ENCODE peak calls at places on chromosomes 12 and 14, in six cellular contexts. O, H, B, F, T and D are unnamed samples. For H3K79me2, the result is how much of the 10 kb centered on the place peaks cover.

GRCh38 chr12:65125247-65125646 is 4.1 kb upstream of the WIF1 start:
- DNase-seq in O (no peak), H (no peak), B (no peak), F (no peak), T (no peak), D (no peak)

GRCh38 chr14:67170706-67171105 is 18.5 kb upstream of the GARIN2 start:
- DNase-seq in O (no peak), H (no peak), B (no peak), F (no peak), T (no peak), D (no peak)

GRCh38 chr12:100382327-100382726 is 25.5 kb downstream of the SLC17A8 start:
- DNase-seq in O (no peak), H (no peak), B (no peak), F (no peak), T (peak), D (no peak)

GRCh38 chr12:124599074-124599999 is 31.9 kb upstream of the NCOR2 start:
- DNase-seq in O (no peak), H (no peak), B (no peak), F (no peak), T (peak), D (no peak)

GRCh38 chr12:119565404-119565803 is 28.2 kb upstream of the TMEM233 start:
- DNase-seq in O (no peak), H (no peak), B (no peak), F (no peak), T (no peak), D (no peak)

GRCh38 chr12:52151859-52152783 is 39.7 kb downstream of the KRT80 start:
- DNase-seq in O (peak), H (peak), B (no peak), F (peak), T (peak), D (peak)

GRCh38 chr12:67358686-67359374 is 89.7 kb downstream of the CAND1 start:
- DNase-seq in O (no peak), H (no peak), B (no peak), F (no peak), T (peak), D (no peak)

GRCh38 chr12:30782316-30783173 is 27.8 kb upstream of the CAPRIN2 start:
- DNase-seq in O (no peak), H (no peak), B (no peak), F (no peak), T (no peak), D (no peak)

GRCh38 chr14:57816568-57817284 is 49.2 kb downstream of the SLC35F4 start:
- DNase-seq in O (no peak), H (no peak), B (peak), F (no peak), T (peak), D (no peak)

GRCh38 chr12:71141270-71141948 is 16.4 kb downstream of the TSPAN8 start:
- DNase-seq in O (no peak), H (no peak), B (no peak), F (no peak), T (no peak), D (no peak)

GRCh38 chr12:26345471-26346003 is 150.2 kb downstream of the SSPN start:
- DNase-seq in O (no peak), H (no peak), B (no peak), F (no peak), T (no peak), D (no peak)

GRCh38 chr12:56293785-56294184 is 6.3 kb downstream of the CS start:
- DNase-seq in O (no peak), H (no peak), B (no peak), F (no peak), T (no peak), D (no peak)
- H3K79me2 ChIP-seq in O (under half), H (half or more), B (half or more), F (half or more), T (half or more), D (half or more)

GRCh38 chr12:108477881-108478259 is 37.2 kb upstream of the FICD start:
- DNase-seq in O (no peak), H (no peak), B (no peak), F (no peak), T (no peak), D (no peak)
- H3K27ac ChIP-seq in O (no peak), H (peak), B (no peak), F (no peak), T (no peak), D (no peak)

GRCh38 chr14:91374897-91375747 is 42.5 kb downstream of the CCDC88C start:
- DNase-seq in O (no peak), H (no peak), B (no peak), F (peak), T (no peak), D (peak)
- H3K79me2 ChIP-seq in O (under half), H (under half), B (under half), F (half or more), T (under half), D (half or more)

DNA sequence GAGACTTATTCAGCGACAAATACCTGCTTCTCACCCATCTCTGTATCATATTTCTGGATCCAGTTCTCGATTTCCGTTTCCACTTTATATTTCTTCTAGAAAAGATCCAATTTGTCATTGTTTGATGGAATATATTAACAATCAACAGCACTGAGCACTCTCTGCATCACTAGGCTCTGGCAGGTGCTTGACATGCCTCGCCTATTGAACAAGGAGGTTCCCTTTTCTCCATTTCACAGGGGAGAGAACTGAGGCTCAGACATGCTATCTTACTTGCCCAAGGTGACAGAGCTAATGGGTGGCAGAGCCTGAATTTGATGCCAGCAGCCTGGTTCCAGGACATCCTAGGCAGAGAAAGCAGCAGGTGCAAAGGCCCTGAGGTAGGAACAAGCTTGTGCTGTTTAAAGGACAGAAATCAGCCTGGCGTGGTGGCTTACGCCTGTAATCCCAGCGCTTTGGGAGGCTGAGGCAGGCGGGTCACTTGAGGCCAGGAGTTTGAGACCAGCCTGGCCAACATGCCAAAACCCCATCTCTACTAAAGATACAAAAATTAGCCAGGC is 12.1 kb downstream of the RITA1 start:
- DNase-seq in O (no peak), H (no peak), B (no peak), F (no peak), T (no peak), D (no peak)
- H3K27ac ChIP-seq in O (no peak), H (no peak), B (no peak), F (no peak), T (no peak), D (no peak)

DNA sequence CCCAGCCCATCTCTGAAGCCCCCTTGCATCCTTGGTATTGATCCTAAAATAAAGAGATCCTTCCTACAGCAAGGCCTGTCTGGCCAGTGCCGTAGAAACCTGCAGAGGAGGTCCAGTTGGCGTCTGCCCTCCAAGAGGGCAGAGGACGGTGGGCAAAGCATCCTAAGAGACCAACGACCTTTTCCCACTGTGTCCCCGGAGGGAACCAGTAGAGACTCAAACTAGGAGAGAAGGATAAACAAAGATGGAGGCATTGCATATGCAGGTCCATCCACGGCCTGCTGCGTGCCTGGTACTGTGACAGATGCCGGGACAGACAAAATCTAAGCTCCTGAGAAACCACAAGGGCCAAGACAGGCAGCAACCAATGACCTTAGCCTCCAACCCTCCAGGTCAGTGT is 3.8 kb downstream of the NCKAP5L start:
- DNase-seq in O (no peak), H (no peak), B (no peak), F (no peak), T (no peak), D (no peak)
- H3K79me2 ChIP-seq in O (under half), H (under half), B (under half), F (half or more), T (under half), D (under half)